ENCODE peak calls at places on chromosomes 7 and 10, in six cellular contexts. One of them, this sample, is unnamed.
A peak's percentile ranks its signal among the peaks of the same experiment; 100 is the strongest.

GRCh38 chr7:156932006-156932405 is 17.5 kb upstream of the NOM1 start:
- DNase-seq in activated gamma-delta T cell treated with anti-CD3 and anti-CD28 coated beads, Interleukin-2, amount 50 U/mL, for 16 hours: no peak
- DNase-seq in NT2/D1: no peak
- DNase-seq in putamen: no peak
- DNase-seq in iPS DF 19.7: no peak
- DNase-seq in NCI-H1436: no peak
- DNase-seq in this sample: no peak

GRCh38 chr7:132002343-132002968 is 446.0 kb upstream of the PODXL start:
- DNase-seq in activated gamma-delta T cell treated with anti-CD3 and anti-CD28 coated beads, Interleukin-2, amount 50 U/mL, for 16 hours: no peak
- DNase-seq in NT2/D1: no peak
- DNase-seq in putamen: no peak
- DNase-seq in iPS DF 19.7: no peak
- DNase-seq in NCI-H1436: no peak
- DNase-seq in this sample: no peak

GRCh38 chr10:103125323-103126267 is 67.5 kb downstream of the NT5C2 start:
- DNase-seq in activated gamma-delta T cell treated with anti-CD3 and anti-CD28 coated beads, Interleukin-2, amount 50 U/mL, for 16 hours: no peak
- DNase-seq in NT2/D1: no peak
- DNase-seq in putamen: no peak
- DNase-seq in iPS DF 19.7: no peak
- DNase-seq in NCI-H1436: no peak
- DNase-seq in this sample: no peak

GRCh38 chr7:64882341-64883112 is 20.5 kb upstream of the ZNF273 start:
- DNase-seq in activated gamma-delta T cell treated with anti-CD3 and anti-CD28 coated beads, Interleukin-2, amount 50 U/mL, for 16 hours: no peak
- DNase-seq in NT2/D1: peak; percentile 57
- DNase-seq in putamen: peak; percentile 62
- DNase-seq in iPS DF 19.7: peak; percentile 45
- DNase-seq in NCI-H1436: no peak
- DNase-seq in this sample: no peak

GRCh38 chr10:35448687-35449662 is 112.7 kb downstream of the CCNY start:
- DNase-seq in activated gamma-delta T cell treated with anti-CD3 and anti-CD28 coated beads, Interleukin-2, amount 50 U/mL, for 16 hours: no peak
- DNase-seq in NT2/D1: no peak
- DNase-seq in putamen: no peak
- DNase-seq in iPS DF 19.7: no peak
- DNase-seq in NCI-H1436: no peak
- DNase-seq in this sample: no peak

GRCh38 chr10:60732240-60733188 is 45.8 kb upstream of the CDK1 start:
- DNase-seq in activated gamma-delta T cell treated with anti-CD3 and anti-CD28 coated beads, Interleukin-2, amount 50 U/mL, for 16 hours: no peak
- DNase-seq in NT2/D1: no peak
- DNase-seq in putamen: no peak
- DNase-seq in iPS DF 19.7: no peak
- DNase-seq in NCI-H1436: peak; percentile 27
- DNase-seq in this sample: no peak

GRCh38 chr10:31320598-31321211 is 1.7 kb downstream of the ZEB1 start:
- DNase-seq in activated gamma-delta T cell treated with anti-CD3 and anti-CD28 coated beads, Interleukin-2, amount 50 U/mL, for 16 hours: peak; percentile 3
- DNase-seq in NT2/D1: no peak
- DNase-seq in putamen: peak; percentile 45
- DNase-seq in iPS DF 19.7: no peak
- DNase-seq in NCI-H1436: no peak
- DNase-seq in this sample: no peak

GRCh38 chr10:3215336-3215860 is 42.8 kb upstream of the PITRM1 start:
- DNase-seq in activated gamma-delta T cell treated with anti-CD3 and anti-CD28 coated beads, Interleukin-2, amount 50 U/mL, for 16 hours: no peak
- DNase-seq in NT2/D1: no peak
- DNase-seq in putamen: no peak
- DNase-seq in iPS DF 19.7: no peak
- DNase-seq in NCI-H1436: no peak
- DNase-seq in this sample: no peak

GRCh38 chr7:91193141-91193540 is 71.1 kb upstream of the FZD1 start:
- DNase-seq in activated gamma-delta T cell treated with anti-CD3 and anti-CD28 coated beads, Interleukin-2, amount 50 U/mL, for 16 hours: no peak
- DNase-seq in NT2/D1: no peak
- DNase-seq in putamen: no peak
- DNase-seq in iPS DF 19.7: no peak
- DNase-seq in NCI-H1436: no peak
- DNase-seq in this sample: no peak

GRCh38 chr10:16673443-16673842 is 143.8 kb downstream of the RSU1 start:
- DNase-seq in activated gamma-delta T cell treated with anti-CD3 and anti-CD28 coated beads, Interleukin-2, amount 50 U/mL, for 16 hours: no peak
- DNase-seq in NT2/D1: no peak
- DNase-seq in putamen: no peak
- DNase-seq in iPS DF 19.7: no peak
- DNase-seq in NCI-H1436: peak; percentile 54
- DNase-seq in this sample: no peak

GRCh38 chr7:120709931-120710330 is 148.0 kb downstream of the TSPAN12 start:
- DNase-seq in activated gamma-delta T cell treated with anti-CD3 and anti-CD28 coated beads, Interleukin-2, amount 50 U/mL, for 16 hours: no peak
- DNase-seq in NT2/D1: no peak
- DNase-seq in putamen: no peak
- DNase-seq in iPS DF 19.7: no peak
- DNase-seq in NCI-H1436: no peak
- DNase-seq in this sample: no peak

GRCh38 chr10:4240641-4241197 is 455.7 kb upstream of the KLF6 start:
- DNase-seq in activated gamma-delta T cell treated with anti-CD3 and anti-CD28 coated beads, Interleukin-2, amount 50 U/mL, for 16 hours: no peak
- DNase-seq in NT2/D1: no peak
- DNase-seq in putamen: no peak
- DNase-seq in iPS DF 19.7: no peak
- DNase-seq in NCI-H1436: no peak
- DNase-seq in this sample: no peak

GRCh38 chr10:74924251-74924954 is 98.0 kb downstream of the KAT6B start:
- DNase-seq in activated gamma-delta T cell treated with anti-CD3 and anti-CD28 coated beads, Interleukin-2, amount 50 U/mL, for 16 hours: no peak
- DNase-seq in NT2/D1: no peak
- DNase-seq in putamen: no peak
- DNase-seq in iPS DF 19.7: no peak
- DNase-seq in NCI-H1436: no peak
- DNase-seq in this sample: peak; percentile 59

GRCh38 chr10:97321032-97321806 is 2.1 kb downstream of the FRAT1 start:
- DNase-seq in activated gamma-delta T cell treated with anti-CD3 and anti-CD28 coated beads, Interleukin-2, amount 50 U/mL, for 16 hours: no peak
- DNase-seq in NT2/D1: no peak
- DNase-seq in putamen: no peak
- DNase-seq in iPS DF 19.7: no peak
- DNase-seq in NCI-H1436: peak; percentile 36
- DNase-seq in this sample: no peak

GRCh38 chr7:96310106-96310505 is 11.8 kb downstream of the SLC25A13 start:
- DNase-seq in activated gamma-delta T cell treated with anti-CD3 and anti-CD28 coated beads, Interleukin-2, amount 50 U/mL, for 16 hours: no peak
- DNase-seq in NT2/D1: no peak
- DNase-seq in putamen: no peak
- DNase-seq in iPS DF 19.7: no peak
- DNase-seq in NCI-H1436: no peak
- DNase-seq in this sample: no peak

GRCh38 chr7:28586736-28587135 is 174.4 kb downstream of the CREB5 start:
- DNase-seq in activated gamma-delta T cell treated with anti-CD3 and anti-CD28 coated beads, Interleukin-2, amount 50 U/mL, for 16 hours: no peak
- DNase-seq in NT2/D1: no peak
- DNase-seq in putamen: no peak
- DNase-seq in iPS DF 19.7: no peak
- DNase-seq in NCI-H1436: no peak
- DNase-seq in this sample: peak; percentile 26

GRCh38 chr7:100875356-100875751 is 451 bp downstream of the SRRT start:
- DNase-seq in activated gamma-delta T cell treated with anti-CD3 and anti-CD28 coated beads, Interleukin-2, amount 50 U/mL, for 16 hours: no peak
- DNase-seq in NT2/D1: no peak
- DNase-seq in putamen: no peak
- DNase-seq in iPS DF 19.7: no peak
- DNase-seq in NCI-H1436: no peak
- DNase-seq in this sample: no peak

GRCh38 chr7:128420773-128421172 is 11.0 kb upstream of the IMPDH1 start:
- DNase-seq in activated gamma-delta T cell treated with anti-CD3 and anti-CD28 coated beads, Interleukin-2, amount 50 U/mL, for 16 hours: no peak
- DNase-seq in NT2/D1: no peak
- DNase-seq in putamen: no peak
- DNase-seq in iPS DF 19.7: no peak
- DNase-seq in NCI-H1436: no peak
- DNase-seq in this sample: no peak

GRCh38 chr10:52644678-52645434 is 127.7 kb downstream of the MBL2 start:
- DNase-seq in activated gamma-delta T cell treated with anti-CD3 and anti-CD28 coated beads, Interleukin-2, amount 50 U/mL, for 16 hours: no peak
- DNase-seq in NT2/D1: peak; percentile 18
- DNase-seq in putamen: peak; percentile 67
- DNase-seq in iPS DF 19.7: peak; percentile 7
- DNase-seq in NCI-H1436: no peak
- DNase-seq in this sample: peak; percentile 13

GRCh38 chr7:55060085-55060484 is 41.3 kb downstream of the EGFR start:
- DNase-seq in activated gamma-delta T cell treated with anti-CD3 and anti-CD28 coated beads, Interleukin-2, amount 50 U/mL, for 16 hours: no peak
- DNase-seq in NT2/D1: no peak
- DNase-seq in putamen: no peak
- DNase-seq in iPS DF 19.7: no peak
- DNase-seq in NCI-H1436: no peak
- DNase-seq in this sample: no peak

GRCh38 chr10:122435212-122435827 is 19.1 kb upstream of the ARMS2 start:
- DNase-seq in activated gamma-delta T cell treated with anti-CD3 and anti-CD28 coated beads, Interleukin-2, amount 50 U/mL, for 16 hours: no peak
- DNase-seq in NT2/D1: no peak
- DNase-seq in putamen: no peak
- DNase-seq in iPS DF 19.7: no peak
- DNase-seq in NCI-H1436: peak; percentile 64
- DNase-seq in this sample: peak; percentile 18

GRCh38 chr10:47371629-47372485 is 12.2 kb downstream of the ZNF488 start:
- DNase-seq in activated gamma-delta T cell treated with anti-CD3 and anti-CD28 coated beads, Interleukin-2, amount 50 U/mL, for 16 hours: no peak
- DNase-seq in NT2/D1: no peak
- DNase-seq in putamen: no peak
- DNase-seq in iPS DF 19.7: no peak
- DNase-seq in NCI-H1436: no peak
- DNase-seq in this sample: no peak

GRCh38 chr10:35214607-35215020 is 88.0 kb downstream of the CREM start:
- DNase-seq in activated gamma-delta T cell treated with anti-CD3 and anti-CD28 coated beads, Interleukin-2, amount 50 U/mL, for 16 hours: no peak
- DNase-seq in NT2/D1: no peak
- DNase-seq in putamen: peak; percentile 75
- DNase-seq in iPS DF 19.7: no peak
- DNase-seq in NCI-H1436: no peak
- DNase-seq in this sample: no peak

GRCh38 chr10:3531097-3531645 is 253.8 kb downstream of the KLF6 start:
- DNase-seq in activated gamma-delta T cell treated with anti-CD3 and anti-CD28 coated beads, Interleukin-2, amount 50 U/mL, for 16 hours: no peak
- DNase-seq in NT2/D1: no peak
- DNase-seq in putamen: no peak
- DNase-seq in iPS DF 19.7: no peak
- DNase-seq in NCI-H1436: no peak
- DNase-seq in this sample: no peak

GRCh38 chr10:78952018-78952417 is 116.7 kb upstream of the ZMIZ1 start:
- DNase-seq in activated gamma-delta T cell treated with anti-CD3 and anti-CD28 coated beads, Interleukin-2, amount 50 U/mL, for 16 hours: no peak
- DNase-seq in NT2/D1: no peak
- DNase-seq in putamen: no peak
- DNase-seq in iPS DF 19.7: no peak
- DNase-seq in NCI-H1436: no peak
- DNase-seq in this sample: no peak

GRCh38 chr10:110353244-110354119 is 48.8 kb upstream of the SMNDC1 start:
- DNase-seq in activated gamma-delta T cell treated with anti-CD3 and anti-CD28 coated beads, Interleukin-2, amount 50 U/mL, for 16 hours: peak; percentile 34
- DNase-seq in NT2/D1: no peak
- DNase-seq in putamen: no peak
- DNase-seq in iPS DF 19.7: no peak
- DNase-seq in NCI-H1436: no peak
- DNase-seq in this sample: no peak

GRCh38 chr10:26488344-26488743 is 50.2 kb downstream of the APBB1IP start:
- DNase-seq in activated gamma-delta T cell treated with anti-CD3 and anti-CD28 coated beads, Interleukin-2, amount 50 U/mL, for 16 hours: no peak
- DNase-seq in NT2/D1: no peak
- DNase-seq in putamen: no peak
- DNase-seq in iPS DF 19.7: no peak
- DNase-seq in NCI-H1436: no peak
- DNase-seq in this sample: no peak

This sample was measured in COLO829.